ENCODE peak calls at places on chromosomes 4 and X, in ten cellular contexts. Z is AG08395, O is AG10803, B is cerebellar cortex, D is hippocampal formation, P is lower lobe of right lung, S is SK-N-SH, J is NCI-H510A treated with DMSO at 0.1 percent for 48 hours, C is endodermal cell, E is fibroblast of the conjunctiva. W is an unnamed sample.

GRCh38 chr4:86398187-86398586 is 38.3 kb upstream of the MAPK10 start:
- DNase-seq in P (no peak), C (no peak), J (no peak), B (no peak), S (no peak), Z (no peak), D (no peak), E (no peak), O (no peak), W (no peak)

GRCh38 chr4:75715105-75715799 is 9.1 kb upstream of the USO1 start:
- DNase-seq in C (peak), D (no peak), J (no peak), O (peak), Z (peak), P (no peak), B (no peak), S (peak), E (peak), W (no peak)

GRCh38 chr4:84413954-84414353 is 85.1 kb downstream of the NKX6-1 start:
- DNase-seq in S (no peak), E (no peak), C (no peak), J (no peak), P (no peak), Z (no peak), D (no peak), B (no peak), O (no peak), W (no peak)

GRCh38 chr4:128517739-128518510 is 230.3 kb upstream of the PGRMC2 start:
- DNase-seq in D (no peak), B (peak), O (peak), Z (peak), C (peak), P (no peak), S (peak), E (peak), J (peak), W (peak)

GRCh38 chr4:148694702-148695101 is 252.5 kb upstream of the NR3C2 start:
- DNase-seq in D (no peak), C (no peak), O (no peak), J (no peak), S (no peak), Z (no peak), P (no peak), E (no peak), B (no peak), W (no peak)

GRCh38 chrX:40176256-40176978 is 78.7 kb upstream of the BCOR start:
- DNase-seq in D (peak), Z (peak), P (peak), B (no peak), J (no peak), C (peak), E (no peak), O (no peak), S (peak), W (no peak)

GRCh38 chr4:13492752-13493151 is 8.6 kb upstream of the RAB28 start:
- DNase-seq in C (no peak), S (no peak), Z (no peak), E (no peak), O (no peak), P (no peak), J (no peak), D (no peak), B (no peak), W (no peak)

GRCh38 chr4:148203056-148203898 is 238.9 kb downstream of the NR3C2 start:
- DNase-seq in B (peak), S (no peak), D (no peak), P (no peak), J (peak), O (no peak), E (no peak), C (no peak), Z (no peak), W (peak)

GRCh38 chr4:184843984-184844554 is 18.3 kb upstream of the ACSL1 start:
- DNase-seq in O (no peak), D (no peak), S (no peak), E (no peak), J (no peak), P (no peak), B (no peak), Z (no peak), C (no peak), W (no peak)

GRCh38 chr4:95636061-95636460 is 87.3 kb upstream of the UNC5C start:
- DNase-seq in B (no peak), S (peak), D (no peak), Z (no peak), P (no peak), E (no peak), J (no peak), O (no peak), C (no peak), W (no peak)

GRCh38 chr4:14143892-14144291 is 516.4 kb upstream of the BOD1L1 start:
- DNase-seq in P (no peak), C (no peak), S (no peak), E (no peak), Z (no peak), J (no peak), D (no peak), B (no peak), O (no peak), W (no peak)

GRCh38 chrX:38717871-38718270 is 83.4 kb upstream of the MID1IP1 start:
- DNase-seq in E (no peak), D (no peak), Z (peak), P (no peak), J (no peak), O (peak), B (peak), S (peak), C (peak), W (peak)

GRCh38 chr4:8008391-8008790 is 68.7 kb upstream of the AFAP1 start:
- DNase-seq in E (no peak), Z (no peak), C (no peak), P (no peak), O (no peak), J (no peak), S (no peak), B (no peak), D (no peak), W (no peak)

GRCh38 chr4:5955201-5955821 is 62.4 kb upstream of the CRMP1 start:
- DNase-seq in E (no peak), S (peak), P (no peak), D (no peak), C (peak), O (no peak), B (no peak), Z (no peak), J (peak), W (no peak)

GRCh38 chr4:176001171-176002006 is 64.3 kb upstream of the WDR17 start:
- DNase-seq in D (peak), P (peak), E (no peak), S (peak), B (peak), O (peak), J (peak), Z (peak), C (peak), W (peak)

GRCh38 chr4:187127456-187127855 is 403.8 kb upstream of the FAT1 start:
- DNase-seq in E (no peak), D (no peak), P (no peak), B (no peak), S (no peak), C (no peak), J (no peak), Z (no peak), O (no peak), W (no peak)

GRCh38 chr4:80220711-80221110 is 23.4 kb downstream of the PRDM8 start:
- DNase-seq in S (no peak), E (no peak), D (no peak), Z (no peak), C (no peak), B (no peak), J (no peak), P (no peak), O (no peak), W (no peak)

GRCh38 chr4:67035501-67035900 is 509.8 kb downstream of the CENPC start:
- DNase-seq in Z (no peak), P (no peak), J (no peak), D (no peak), B (no peak), O (no peak), S (no peak), E (peak), C (no peak), W (no peak)

GRCh38 chr4:136818811-136819210 is 713.5 kb downstream of the PCDH18 start:
- DNase-seq in C (no peak), B (no peak), Z (no peak), E (no peak), D (no peak), J (no peak), S (no peak), P (no peak), O (no peak), W (no peak)

GRCh38 chrX:6149231-6149870 is 79.3 kb downstream of the NLGN4X start:
- DNase-seq in O (no peak), E (no peak), B (no peak), Z (no peak), C (no peak), J (no peak), P (no peak), D (no peak), S (peak), W (no peak)

GRCh38 chrX:140701480-140701879 is 8.1 kb upstream of the LINC00632 start:
- DNase-seq in O (peak), D (no peak), Z (no peak), P (no peak), B (peak), E (no peak), S (peak), C (no peak), J (no peak), W (peak)

GRCh38 chrX:53377464-53377863 is 45.0 kb downstream of the SMC1A start:
- DNase-seq in P (no peak), Z (no peak), J (no peak), C (no peak), S (no peak), D (no peak), B (no peak), O (no peak), E (no peak), W (no peak)

GRCh38 chr4:68535976-68536375 is 40.1 kb downstream of the UGT2B17 start:
- DNase-seq in J (no peak), O (no peak), S (no peak), B (no peak), P (no peak), Z (no peak), C (no peak), E (no peak), D (no peak), W (no peak)

GRCh38 chr4:74805601-74806000 is 11.3 kb upstream of the BTC start:
- DNase-seq in D (no peak), S (no peak), B (no peak), Z (no peak), P (no peak), J (no peak), O (peak), E (peak), C (no peak), W (no peak)

GRCh38 chr4:57632564-57632963 is 522.4 kb upstream of the IGFBP7 start:
- DNase-seq in Z (no peak), E (no peak), S (no peak), P (no peak), B (no peak), J (no peak), O (no peak), D (no peak), C (no peak), W (no peak)

GRCh38 chr4:56206258-56206657 is 181.0 kb downstream of the AASDH start:
- DNase-seq in D (no peak), J (no peak), E (no peak), O (no peak), Z (no peak), S (no peak), P (no peak), B (no peak), C (no peak), W (no peak)

GRCh38 chr4:26122690-26123089 is 198.1 kb upstream of the RBPJ start:
- DNase-seq in B (no peak), C (no peak), D (no peak), P (no peak), E (no peak), O (no peak), S (no peak), J (no peak), Z (no peak), W (no peak)

GRCh38 chr4:56293121-56293520 is 94.2 kb downstream of the AASDH start:
- DNase-seq in Z (no peak), E (no peak), J (no peak), C (no peak), O (no peak), S (no peak), B (no peak), D (no peak), P (no peak), W (no peak)

GRCh38 chr4:108399610-108400265 is 220.6 kb upstream of the RPL34 start:
- DNase-seq in J (no peak), Z (no peak), E (no peak), B (no peak), C (no peak), S (no peak), P (no peak), D (no peak), O (no peak), W (peak)